ENCODE peak calls at places on chromosomes 3 and 15, in six cellular contexts. H, K, M, G, O and Y are unnamed samples.

GRCh38 chr15:52021892-52022540 is 3.0 kb downstream of the MAPK6 start:
- DNase-seq in O (no peak), M (no peak), H (no peak), K (no peak), G (no peak), Y (no peak)

GRCh38 chr15:36601497-36601932 is 22.1 kb downstream of the CDIN1 start:
- DNase-seq in K (no peak), H (peak), G (peak), M (no peak), O (no peak), Y (no peak)

GRCh38 chr3:105868450-105868744 is 415 bp downstream of the CBLB start:
- DNase-seq in O (peak), H (peak), K (no peak), M (no peak), G (peak), Y (peak)

GRCh38 chr3:177615015-177615414 is 417.7 kb upstream of the TBL1XR1 start:
- DNase-seq in K (no peak), G (peak), H (peak), O (peak), M (peak), Y (no peak)

GRCh38 chr3:73292241-73292640 is 230.8 kb downstream of the EBLN2 start:
- DNase-seq in G (no peak), M (no peak), H (no peak), K (no peak), O (peak), Y (no peak)

GRCh38 chr3:10549617-10550228 is 44.3 kb upstream of the ATP2B2 start:
- DNase-seq in K (no peak), H (no peak), M (no peak), O (no peak), G (no peak), Y (no peak)

GRCh38 chr3:20637729-20638128 is 451.7 kb upstream of the SGO1 start:
- DNase-seq in H (peak), G (no peak), K (no peak), O (no peak), M (no peak), Y (no peak)

GRCh38 chr3:46186856-46187700 is 21.0 kb downstream of the CCR1 start:
- DNase-seq in K (no peak), O (no peak), M (peak), G (no peak), H (no peak), Y (no peak)

GRCh38 chr3:190424478-190425439 is 24.9 kb downstream of the TMEM207 start:
- DNase-seq in H (peak), O (peak), M (no peak), K (peak), G (no peak), Y (peak)

GRCh38 chr3:188656196-188656982 is 502.4 kb downstream of the LPP start:
- DNase-seq in K (no peak), H (peak), M (no peak), G (no peak), O (no peak), Y (no peak)

GRCh38 chr15:72229076-72229946 is 1.7 kb downstream of the PKM start:
- DNase-seq in K (no peak), G (no peak), O (peak), H (peak), M (no peak), Y (no peak)

GRCh38 chr15:70091649-70092461 is 5.9 kb downstream of the TLE3 start:
- DNase-seq in O (peak), M (no peak), K (peak), H (no peak), G (peak), Y (peak)

GRCh38 chr3:71062037-71062919 is 521.2 kb downstream of the FOXP1 start:
- DNase-seq in K (no peak), H (peak), M (no peak), G (no peak), O (no peak), Y (no peak)

GRCh38 chr3:135531996-135532395 is 433.5 kb upstream of the PPP2R3A start:
- DNase-seq in H (no peak), M (no peak), O (peak), G (no peak), K (no peak), Y (no peak)

GRCh38 chr3:50592568-50592967 is 19.0 kb downstream of the CISH start:
- DNase-seq in M (peak), O (no peak), H (no peak), G (no peak), K (no peak), Y (no peak)

GRCh38 chr3:38454884-38455638 is 1.4 kb downstream of the ACVR2B start:
- DNase-seq in G (peak), K (peak), M (peak), O (peak), H (peak), Y (peak)

GRCh38 chr3:155805802-155806618 is at the start of gene C3orf33:
- DNase-seq in H (peak), M (peak), K (peak), O (peak), G (peak), Y (peak)

GRCh38 chr3:118984699-118985098 is 49.9 kb downstream of the IGSF11 start:
- DNase-seq in M (no peak), O (no peak), H (no peak), K (no peak), G (no peak), Y (no peak)

GRCh38 chr3:133574260-133574881 is 885 bp downstream of the CDV3 start:
- DNase-seq in M (no peak), O (no peak), H (peak), G (peak), K (no peak), Y (no peak)

GRCh38 chr3:72071624-72072023 is 286.7 kb upstream of the PROK2 start:
- DNase-seq in G (no peak), O (no peak), M (no peak), K (no peak), H (no peak), Y (no peak)

GRCh38 chr3:6915898-6916297 is 55.0 kb downstream of the GRM7 start:
- DNase-seq in M (no peak), G (no peak), K (no peak), O (no peak), H (no peak), Y (no peak)

GRCh38 chr15:40902605-40903561 is 8.6 kb downstream of the VPS18 start:
- DNase-seq in G (no peak), M (peak), H (no peak), K (peak), O (no peak), Y (no peak)

GRCh38 chr3:69116897-69117296 is 5.5 kb downstream of the LMOD3 start:
- DNase-seq in O (no peak), K (peak), M (no peak), G (no peak), H (no peak), Y (peak)

GRCh38 chr3:73512095-73512494 is 112.6 kb downstream of the PDZRN3 start:
- DNase-seq in O (peak), M (no peak), H (peak), G (no peak), K (no peak), Y (no peak)

GRCh38 chr3:111712294-111713180 is 117.4 kb upstream of the ZBED2 start:
- DNase-seq in G (no peak), O (peak), K (peak), H (no peak), M (no peak), Y (no peak)

GRCh38 chr3:58357402-58357801 is 24.7 kb downstream of the PXK start:
- DNase-seq in G (no peak), M (no peak), O (no peak), K (no peak), H (peak), Y (no peak)

GRCh38 chr3:111070772-111071256 is 802 bp upstream of the NECTIN3 start:
- DNase-seq in O (no peak), G (peak), K (peak), M (no peak), H (no peak), Y (no peak)

GRCh38 chr15:60787737-60788513 is 309.0 kb upstream of the ICE2 start:
- DNase-seq in M (no peak), H (no peak), O (no peak), G (no peak), K (no peak), Y (no peak)

GRCh38 chr3:125437631-125438435 is 62.7 kb upstream of the ZNF148 start:
- DNase-seq in K (peak), M (no peak), H (peak), G (peak), O (peak), Y (peak)

GRCh38 chr15:59329570-59330350 is 42.9 kb downstream of the MYO1E start:
- DNase-seq in G (no peak), M (no peak), O (no peak), H (peak), K (no peak), Y (no peak)

GRCh38 chr3:102301155-102301554 is 133.7 kb upstream of the ZPLD1 start:
- DNase-seq in H (no peak), K (no peak), G (no peak), M (no peak), O (no peak), Y (no peak)

GRCh38 chr3:4674216-4674615 is 181.1 kb downstream of the ITPR1 start:
- DNase-seq in M (no peak), O (no peak), K (no peak), G (no peak), H (peak), Y (no peak)

GRCh38 chr3:20352547-20353164 is 166.7 kb upstream of the SGO1 start:
- DNase-seq in O (no peak), G (no peak), H (no peak), K (no peak), M (no peak), Y (no peak)

GRCh38 chr3:125061170-125061569 is 5.4 kb upstream of the HEG1 start:
- DNase-seq in H (peak), O (no peak), K (no peak), M (no peak), G (no peak), Y (no peak)

GRCh38 chr3:184562875-184563568 is 1.4 kb downstream of the EPHB3 start:
- DNase-seq in K (peak), H (peak), G (no peak), O (no peak), M (no peak), Y (peak)

GRCh38 chr3:32238027-32238815 is at the start of gene CMTM8:
- DNase-seq in G (no peak), K (no peak), O (peak), H (no peak), M (peak), Y (no peak)